ENCODE peak calls at places on chromosomes 2 and 18, in six cellular contexts. V is CD4-positive, alpha-beta T cell; X is stimulated activated CD4-positive, alpha-beta T cell treated with anti-CD3 and anti-CD28 coated beads, TNF-alpha, amount 100 ng/mL, for 1 hour; O is H54; S is WERI-Rb-1; T is AG04450. M is an unnamed sample.

GRCh38 chr2:150809083-150809482 is 321.6 kb upstream of the RND3 start:
- DNase-seq in X (no peak), S (peak), O (no peak), T (no peak), V (no peak), M (no peak)

GRCh38 chr18:55165399-55166125 is 206.3 kb upstream of the CCDC68 start:
- DNase-seq in S (no peak), T (no peak), V (no peak), X (no peak), O (no peak), M (no peak)

GRCh38 chr18:62572456-62572855 is 49.6 kb downstream of the ZCCHC2 start:
- DNase-seq in S (no peak), V (no peak), T (no peak), X (no peak), O (no peak), M (no peak)

GRCh38 chr2:18924905-18925691 is 335.7 kb upstream of the NT5C1B start:
- DNase-seq in X (no peak), V (no peak), S (no peak), O (no peak), T (peak), M (peak)

GRCh38 chr2:121884515-121884915 is 129.1 kb downstream of the TSN start:
- DNase-seq in O (no peak), X (no peak), S (no peak), T (no peak), V (no peak), M (no peak)

GRCh38 chr2:222884114-222884764 is 23.4 kb downstream of the ACSL3 start:
- DNase-seq in S (peak), V (no peak), O (no peak), X (no peak), T (no peak), M (no peak)

GRCh38 chr2:231318436-231318835 is 77.1 kb upstream of the B3GNT7 start:
- DNase-seq in X (no peak), O (no peak), T (no peak), S (no peak), V (no peak), M (no peak)

GRCh38 chr2:77977486-77978063 is 455.4 kb upstream of the LRRTM4 start:
- DNase-seq in T (no peak), S (no peak), O (no peak), X (no peak), V (no peak), M (no peak)

GRCh38 chr2:159996792-159997546 is 65.4 kb downstream of the PLA2R1 start:
- DNase-seq in T (no peak), X (no peak), V (no peak), O (no peak), S (no peak), M (no peak)

GRCh38 chr2:106193491-106193976 is 567 bp downstream of the UXS1 start:
- DNase-seq in V (no peak), O (peak), S (peak), X (no peak), T (no peak), M (no peak)

GRCh38 chr2:23420840-23421476 is 36.0 kb downstream of the KLHL29 start:
- DNase-seq in X (no peak), V (no peak), T (no peak), O (no peak), S (no peak), M (no peak)

GRCh38 chr2:121596221-121597080 is 52.8 kb downstream of the CLASP1 start:
- DNase-seq in X (no peak), T (peak), O (no peak), V (no peak), S (peak), M (peak)

GRCh38 chr2:118112771-118113334 is 24.6 kb downstream of the INSIG2 start:
- DNase-seq in X (no peak), T (no peak), V (no peak), O (peak), S (no peak), M (no peak)

GRCh38 chr2:9714630-9715214 is 83.9 kb upstream of the YWHAQ start:
- DNase-seq in X (no peak), V (no peak), O (no peak), T (no peak), S (no peak), M (no peak)

GRCh38 chr2:26685943-26686839 is 6.3 kb upstream of the KCNK3 start:
- DNase-seq in X (no peak), T (no peak), S (peak), O (no peak), V (no peak), M (no peak)

GRCh38 chr2:55487686-55488085 is 31.8 kb upstream of the CFAP36 start:
- DNase-seq in X (no peak), V (no peak), T (no peak), S (no peak), O (no peak), M (no peak)

GRCh38 chr18:9914334-9914583 is 443 bp downstream of the VAPA start:
- DNase-seq in V (no peak), O (no peak), S (no peak), X (no peak), T (no peak), M (no peak)

GRCh38 chr18:65352183-65352582 is 398.6 kb upstream of the CDH7 start:
- DNase-seq in O (no peak), X (no peak), T (no peak), V (no peak), S (no peak), M (no peak)

GRCh38 chr2:162343824-162344616 is at the start of gene GCA:
- DNase-seq in X (peak), S (peak), O (peak), T (peak), V (peak), M (peak)

GRCh38 chr18:34993289-34993688 is 47.9 kb upstream of the MAPRE2 start:
- DNase-seq in T (no peak), S (no peak), O (no peak), V (no peak), X (no peak), M (no peak)

GRCh38 chr2:19176977-19177376 is 181.4 kb downstream of the OSR1 start:
- DNase-seq in T (no peak), X (no peak), O (no peak), V (no peak), S (no peak), M (peak)

GRCh38 chr2:85745619-85746018 is 8.2 kb upstream of the ATOH8 start:
- DNase-seq in T (no peak), X (no peak), S (peak), O (no peak), V (no peak), M (no peak)

GRCh38 chr2:191486584-191487320 is 191.2 kb upstream of the NABP1 start:
- DNase-seq in O (peak), V (no peak), S (no peak), X (no peak), T (peak), M (peak)

GRCh38 chr2:217858519-217859466 is 144.0 kb downstream of the TNS1 start:
- DNase-seq in X (no peak), T (peak), V (no peak), O (no peak), S (peak), M (peak)

GRCh38 chr2:40256649-40257048 is 195.2 kb downstream of the SLC8A1 start:
- DNase-seq in S (peak), V (no peak), T (no peak), O (peak), X (no peak), M (no peak)

GRCh38 chr2:57181315-57182038 is 865.1 kb upstream of the VRK2 start:
- DNase-seq in V (no peak), S (no peak), X (no peak), T (no peak), O (no peak), M (no peak)

GRCh38 chr2:208175843-208176160 is 12.4 kb upstream of the CRYGA start:
- DNase-seq in T (no peak), V (no peak), O (no peak), S (no peak), X (no peak), M (no peak)

GRCh38 chr2:31237348-31238017 is 3.5 kb downstream of the EHD3 start:
- DNase-seq in X (no peak), O (no peak), S (no peak), T (no peak), V (no peak), M (no peak)

GRCh38 chr18:40789286-40789685 is 1165.7 kb upstream of the PIK3C3 start:
- DNase-seq in V (no peak), X (no peak), O (no peak), S (no peak), T (no peak), M (no peak)

GRCh38 chr2:203786912-203787311 is 80.5 kb downstream of the CD28 start:
- DNase-seq in S (no peak), X (no peak), V (no peak), T (no peak), O (no peak), M (peak)

GRCh38 chr18:9994701-9995100 is 80.9 kb downstream of the VAPA start:
- DNase-seq in V (no peak), O (no peak), S (no peak), X (no peak), T (no peak), M (no peak)

GRCh38 chr18:25669741-25670140 is 317.8 kb upstream of the ZNF521 start:
- DNase-seq in V (no peak), X (no peak), T (no peak), S (no peak), O (no peak), M (no peak)